ENCODE peak calls at places on chromosomes 2 and 18, in four cellular contexts. N is upper lobe of left lung, Q is transverse colon, Z is GM06990. E is an unnamed sample.

GRCh38 chr18:12155996-12156395 is 62.4 kb downstream of the ANKRD62 start:
- DNase-seq in N (no peak), Q (no peak), Z (no peak), E (no peak)

GRCh38 chr2:160203422-160203821 is 3.4 kb upstream of the ITGB6 start:
- DNase-seq in N (no peak), Q (no peak), Z (no peak), E (no peak)

GRCh38 chr2:26184086-26184485 is 11.2 kb downstream of the GAREM2 start:
- DNase-seq in N (no peak), Q (no peak), Z (no peak), E (no peak)

GRCh38 chr2:74577448-74577847 is 22.9 kb downstream of the DOK1 start:
- DNase-seq in N (peak; percentile 36), Q (no peak), Z (no peak), E (no peak)

GRCh38 chr18:34158881-34159690 is 65.6 kb downstream of the NOL4 start:
- DNase-seq in N (no peak), Q (no peak), Z (peak; percentile 81), E (peak; percentile 17)

GRCh38 chr2:62443886-62444285 is 62.1 kb downstream of the TMEM17 start:
- DNase-seq in N (no peak), Q (no peak), Z (no peak), E (no peak)

GRCh38 chr2:233556756-233557736 is 9.5 kb downstream of the USP40 start:
- DNase-seq in N (peak; percentile 28), Q (no peak), Z (no peak), E (no peak)

GRCh38 chr2:1605102-1605501 is 139.2 kb downstream of the PXDN start:
- DNase-seq in N (peak; percentile 46), Q (no peak), Z (no peak), E (no peak)

GRCh38 chr18:10926565-10927194 is 222.7 kb downstream of the PIEZO2 start:
- DNase-seq in N (no peak), Q (no peak), Z (peak; percentile 68), E (no peak)

GRCh38 chr2:32342811-32343210 is 14.0 kb upstream of the BIRC6 start:
- DNase-seq in N (no peak), Q (no peak), Z (no peak), E (no peak)

GRCh38 chr18:58723810-58724602 is 52.7 kb downstream of the MALT1 start:
- DNase-seq in N (no peak), Q (no peak), Z (no peak), E (no peak)

GRCh38 chr2:186059096-186059495 is 320.5 kb downstream of the FSIP2 start:
- DNase-seq in N (no peak), Q (no peak), Z (no peak), E (no peak)

GRCh38 chr2:38277245-38278119 is 99.6 kb downstream of the ATL2 start:
- DNase-seq in N (peak; percentile 37), Q (no peak), Z (no peak), E (no peak)

GRCh38 chr2:6214471-6214870 is 522.3 kb downstream of the SOX11 start:
- DNase-seq in N (no peak), Q (no peak), Z (no peak), E (no peak)

GRCh38 chr18:34002130-34002529 is 222.6 kb downstream of the NOL4 start:
- DNase-seq in N (no peak), Q (no peak), Z (no peak), E (no peak)

GRCh38 chr2:26555246-26556133 is 77.6 kb upstream of the OTOF start:
- DNase-seq in N (peak; percentile 15), Q (no peak), Z (no peak), E (no peak)

GRCh38 chr2:155442755-155443372 is 744.4 kb downstream of the KCNJ3 start:
- DNase-seq in N (no peak), Q (no peak), Z (no peak), E (no peak)

GRCh38 chr2:227853204-227853629 is 18.2 kb upstream of the DAW1 start:
- DNase-seq in N (peak; percentile 47), Q (no peak), Z (no peak), E (no peak)

GRCh38 chr2:152499411-152499810 is 164.4 kb downstream of the FMNL2 start:
- DNase-seq in N (no peak), Q (no peak), Z (no peak), E (no peak)

GRCh38 chr2:95018861-95019550 is 6.5 kb upstream of the MAL start:
- DNase-seq in N (peak; percentile 70), Q (no peak), Z (no peak), E (no peak)

GRCh38 chr2:189791338-189792042 is 7.2 kb downstream of the PMS1 start:
- DNase-seq in N (no peak), Q (no peak), Z (no peak), E (no peak)
- H3K36me3 ChIP-seq in N (no peaks in the 10 kb centered on the region), Q (peaks cover 15% of the 10 kb centered on the region), Z (peaks cover 2% of the 10 kb centered on the region), E (no peaks in the 10 kb centered on the region)

DNA sequence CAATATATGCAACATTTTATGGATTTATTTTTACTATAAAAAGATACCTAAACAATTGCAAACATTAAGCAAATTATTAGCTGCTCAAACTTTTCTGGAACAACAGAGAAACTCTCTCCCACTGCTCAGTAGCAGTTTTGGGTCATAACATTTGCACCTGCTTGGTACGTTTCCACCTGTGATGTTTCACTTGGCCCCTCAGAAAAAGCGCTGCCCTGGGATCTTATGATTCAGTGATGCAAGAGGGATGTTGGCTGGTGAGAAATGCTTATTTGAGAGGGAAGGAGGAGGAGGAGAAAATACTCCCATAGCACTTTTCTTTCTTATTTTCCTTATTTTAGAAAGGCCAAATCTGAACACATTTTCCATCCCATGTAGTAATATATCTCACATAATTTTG is 9.2 kb downstream of the IRS1 start:
- DNase-seq in N (no peak), Q (no peak), Z (no peak), E (peak; percentile 31)
- H3K4me3 ChIP-seq in N (peak overlapping the region; percentile 91), Q (no peak overlapping the region), Z (no peak overlapping the region), E (no peak overlapping the region)

GRCh38 chr2:10424051-10424450 is 24.1 kb downstream of the ODC1 start:
- DNase-seq in N (no peak), Q (no peak), Z (no peak), E (no peak)
- H3K36me3 ChIP-seq in N (peaks cover 15% of the 10 kb centered on the region), Q (no peaks in the 10 kb centered on the region), Z (no peaks in the 10 kb centered on the region), E (peaks cover 7% of the 10 kb centered on the region)

GRCh38 chr2:176087330-176088047 is 3.7 kb upstream of the EVX2 start:
- DNase-seq in N (no peak), Q (no peak), Z (no peak), E (peak; percentile 13)
- H3K4me3 ChIP-seq in N (peak overlapping the region; percentile 15), Q (peak overlapping the region; percentile 48), Z (no peak overlapping the region), E (peak overlapping the region; percentile 12)

GRCh38 chr2:215383652-215384279 is 52.1 kb downstream of the FN1 start:
- DNase-seq in N (no peak), Q (no peak), Z (no peak), E (no peak)

GRCh38 chr2:215386566-215386965 is 49.3 kb downstream of the FN1 start:
- DNase-seq in N (no peak), Q (no peak), Z (no peak), E (no peak)

GRCh38 chr2:215382011-215382410 is 53.9 kb downstream of the FN1 start:
- DNase-seq in N (no peak), Q (no peak), Z (no peak), E (no peak)

GRCh38 chr2:215382480-215382879 is 53.4 kb downstream of the FN1 start:
- DNase-seq in N (no peak), Q (no peak), Z (no peak), E (no peak)

GRCh38 chr2:215384710-215385109 is 51.2 kb downstream of the FN1 start:
- DNase-seq in N (no peak), Q (no peak), Z (no peak), E (no peak)
- H3K36me3 ChIP-seq in N (peaks cover 3% of the 10 kb centered on the region), Q (peaks cover 10% of the 10 kb centered on the region), Z (no peaks in the 10 kb centered on the region), E (peaks cover 6% of the 10 kb centered on the region)

DNA sequence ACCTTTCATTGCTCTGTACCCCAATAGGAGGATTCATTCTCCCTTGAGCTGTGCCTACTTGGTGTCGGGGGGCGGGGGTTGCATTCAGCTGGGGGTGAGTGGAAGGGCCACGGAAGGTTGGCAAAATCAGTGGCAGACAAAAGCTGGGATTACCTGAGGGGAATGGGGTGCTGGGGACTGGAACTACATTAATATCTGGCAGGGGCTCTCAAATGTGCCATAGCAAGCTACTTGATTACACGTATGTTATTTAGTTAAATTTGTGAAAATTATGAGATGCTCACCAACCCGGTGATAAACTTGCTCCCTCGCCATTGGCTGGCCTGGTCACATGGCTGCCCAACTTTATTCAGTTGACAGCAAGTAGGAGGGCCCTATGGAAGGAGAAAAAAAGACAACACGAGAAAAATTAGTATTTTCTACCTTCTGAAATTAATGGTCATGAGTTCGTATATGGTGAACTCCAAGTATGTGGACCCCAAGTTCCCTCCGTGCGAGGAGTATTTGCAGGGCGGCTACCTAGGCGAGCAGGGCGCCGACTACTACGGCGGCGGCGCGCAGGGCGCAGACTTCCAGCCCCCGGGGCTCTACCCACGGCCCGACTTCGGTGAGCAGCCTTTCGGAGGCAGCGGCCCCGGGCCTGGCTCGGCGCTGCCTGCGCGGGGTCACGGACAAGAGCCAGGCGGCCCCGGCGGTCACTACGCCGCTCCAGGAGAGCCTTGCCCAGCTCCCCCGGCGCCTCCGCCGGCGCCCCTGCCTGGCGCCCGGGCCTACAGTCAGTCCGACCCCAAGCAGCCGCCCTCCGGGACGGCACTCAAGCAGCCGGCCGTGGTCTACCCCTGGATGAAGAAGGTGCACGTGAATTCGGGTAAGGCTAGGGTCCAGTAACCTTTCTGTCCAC is at the start of gene HOXD4:
- DNase-seq in N (no peak), Q (no peak), Z (no peak), E (no peak)
- H3K4me3 ChIP-seq in N (peak within 1 kb of the TSS; percentile 14), Q (no peak within 1 kb of the TSS), Z (no peak within 1 kb of the TSS), E (no peak within 1 kb of the TSS)

GRCh38 chr2:188569441-188569840 is 277.8 kb downstream of the GULP1 start:
- DNase-seq in N (no peak), Q (no peak), Z (no peak), E (no peak)

GRCh38 chr2:188573453-188573852 is 281.8 kb downstream of the GULP1 start:
- DNase-seq in N (no peak), Q (no peak), Z (no peak), E (no peak)

GRCh38 chr2:188572592-188572991 is 280.9 kb downstream of the GULP1 start:
- DNase-seq in N (no peak), Q (no peak), Z (no peak), E (no peak)

GRCh38 chr2:188570365-188570764 is 278.7 kb downstream of the GULP1 start:
- DNase-seq in N (no peak), Q (no peak), Z (no peak), E (no peak)

DNA sequence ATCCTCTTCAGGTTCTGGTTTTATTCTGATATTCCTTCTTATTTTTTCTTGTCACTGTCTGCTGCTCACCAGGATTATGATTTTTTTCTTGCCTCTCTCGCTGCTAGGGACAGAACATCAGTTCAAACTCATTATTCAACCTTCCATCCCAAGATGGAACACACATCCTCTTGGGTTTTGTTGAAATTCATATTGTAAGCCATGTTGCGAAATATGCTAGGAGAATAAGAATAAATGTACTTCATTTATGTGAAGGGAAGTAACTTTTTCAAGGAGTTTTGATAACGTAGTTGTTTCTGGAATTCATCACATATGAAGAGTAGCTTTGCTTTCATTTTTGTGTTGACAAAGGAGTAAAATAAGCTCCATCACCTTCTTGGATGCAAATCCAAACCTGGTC is 279.9 kb downstream of the GULP1 start:
- DNase-seq in N (no peak), Q (no peak), Z (no peak), E (no peak)
- H3K36me3 ChIP-seq in N (no peaks in the 10 kb centered on the region), Q (no peaks in the 10 kb centered on the region), Z (no peaks in the 10 kb centered on the region), E (no peaks in the 10 kb centered on the region)